ENCODE peak calls at places on chromosomes 1 and 21, in eight cellular contexts. One of them, this sample, is unnamed.

GRCh38 chr21:28142692-28143091 is 850.0 kb downstream of the LTN1 start:
- DNase-seq in stimulated activated CD8-positive, alpha-beta memory T cell treated with anti-CD3 and anti-CD28 coated beads, Interleukin-4, amount 100 ng/mL, for 1 hour: no peak
- DNase-seq in activated CD8-positive, alpha-beta T cell treated with anti-CD3 and anti-CD28 coated beads for 36 hours: no peak
- DNase-seq in thoracic aorta: no peak
- DNase-seq in Daoy: peak
- DNase-seq in neural crest cell: no peak
- DNase-seq in Peyer's patch: no peak
- DNase-seq in stomach: no peak
- DNase-seq in this sample: no peak

GRCh38 chr21:32328595-32328994 is 29.9 kb downstream of the MRAP start:
- DNase-seq in stimulated activated CD8-positive, alpha-beta memory T cell treated with anti-CD3 and anti-CD28 coated beads, Interleukin-4, amount 100 ng/mL, for 1 hour: no peak
- DNase-seq in activated CD8-positive, alpha-beta T cell treated with anti-CD3 and anti-CD28 coated beads for 36 hours: no peak
- DNase-seq in thoracic aorta: no peak
- DNase-seq in Daoy: no peak
- DNase-seq in neural crest cell: no peak
- DNase-seq in Peyer's patch: no peak
- DNase-seq in stomach: no peak
- DNase-seq in this sample: no peak

GRCh38 chr1:214518387-214518786 is 33.0 kb downstream of the PTPN14 start:
- DNase-seq in stimulated activated CD8-positive, alpha-beta memory T cell treated with anti-CD3 and anti-CD28 coated beads, Interleukin-4, amount 100 ng/mL, for 1 hour: no peak
- DNase-seq in activated CD8-positive, alpha-beta T cell treated with anti-CD3 and anti-CD28 coated beads for 36 hours: no peak
- DNase-seq in thoracic aorta: no peak
- DNase-seq in Daoy: peak
- DNase-seq in neural crest cell: no peak
- DNase-seq in Peyer's patch: no peak
- DNase-seq in stomach: no peak
- DNase-seq in this sample: no peak

GRCh38 chr1:207059881-207060280 is 6.8 kb downstream of the PFKFB2 start:
- DNase-seq in stimulated activated CD8-positive, alpha-beta memory T cell treated with anti-CD3 and anti-CD28 coated beads, Interleukin-4, amount 100 ng/mL, for 1 hour: no peak
- DNase-seq in activated CD8-positive, alpha-beta T cell treated with anti-CD3 and anti-CD28 coated beads for 36 hours: no peak
- DNase-seq in thoracic aorta: no peak
- DNase-seq in Daoy: no peak
- DNase-seq in neural crest cell: no peak
- DNase-seq in Peyer's patch: no peak
- DNase-seq in stomach: no peak
- DNase-seq in this sample: no peak

GRCh38 chr1:39391741-39392679 is 99.4 kb upstream of the BMP8A start:
- DNase-seq in stimulated activated CD8-positive, alpha-beta memory T cell treated with anti-CD3 and anti-CD28 coated beads, Interleukin-4, amount 100 ng/mL, for 1 hour: no peak
- DNase-seq in activated CD8-positive, alpha-beta T cell treated with anti-CD3 and anti-CD28 coated beads for 36 hours: no peak
- DNase-seq in thoracic aorta: no peak
- DNase-seq in Daoy: peak
- DNase-seq in neural crest cell: no peak
- DNase-seq in Peyer's patch: no peak
- DNase-seq in stomach: no peak
- DNase-seq in this sample: no peak

GRCh38 chr1:206081811-206082210 is 28.8 kb downstream of the RHEX start:
- DNase-seq in stimulated activated CD8-positive, alpha-beta memory T cell treated with anti-CD3 and anti-CD28 coated beads, Interleukin-4, amount 100 ng/mL, for 1 hour: no peak
- DNase-seq in activated CD8-positive, alpha-beta T cell treated with anti-CD3 and anti-CD28 coated beads for 36 hours: no peak
- DNase-seq in thoracic aorta: no peak
- DNase-seq in Daoy: no peak
- DNase-seq in neural crest cell: no peak
- DNase-seq in Peyer's patch: no peak
- DNase-seq in stomach: peak
- DNase-seq in this sample: no peak

GRCh38 chr1:60621524-60621923 is 460.8 kb upstream of the NFIA start:
- DNase-seq in stimulated activated CD8-positive, alpha-beta memory T cell treated with anti-CD3 and anti-CD28 coated beads, Interleukin-4, amount 100 ng/mL, for 1 hour: no peak
- DNase-seq in activated CD8-positive, alpha-beta T cell treated with anti-CD3 and anti-CD28 coated beads for 36 hours: no peak
- DNase-seq in thoracic aorta: no peak
- DNase-seq in Daoy: no peak
- DNase-seq in neural crest cell: peak
- DNase-seq in Peyer's patch: no peak
- DNase-seq in stomach: peak
- DNase-seq in this sample: no peak

GRCh38 chr1:36327421-36328087 is 4.1 kb upstream of the EVA1B start:
- DNase-seq in stimulated activated CD8-positive, alpha-beta memory T cell treated with anti-CD3 and anti-CD28 coated beads, Interleukin-4, amount 100 ng/mL, for 1 hour: no peak
- DNase-seq in activated CD8-positive, alpha-beta T cell treated with anti-CD3 and anti-CD28 coated beads for 36 hours: no peak
- DNase-seq in thoracic aorta: no peak
- DNase-seq in Daoy: peak
- DNase-seq in neural crest cell: no peak
- DNase-seq in Peyer's patch: no peak
- DNase-seq in stomach: no peak
- DNase-seq in this sample: no peak

GRCh38 chr1:234756857-234757256 is 146.9 kb upstream of the IRF2BP2 start:
- DNase-seq in stimulated activated CD8-positive, alpha-beta memory T cell treated with anti-CD3 and anti-CD28 coated beads, Interleukin-4, amount 100 ng/mL, for 1 hour: no peak
- DNase-seq in activated CD8-positive, alpha-beta T cell treated with anti-CD3 and anti-CD28 coated beads for 36 hours: no peak
- DNase-seq in thoracic aorta: no peak
- DNase-seq in Daoy: no peak
- DNase-seq in neural crest cell: no peak
- DNase-seq in Peyer's patch: no peak
- DNase-seq in stomach: no peak
- DNase-seq in this sample: no peak

GRCh38 chr1:103529746-103530145 is 4.2 kb downstream of the RNPC3 start:
- DNase-seq in stimulated activated CD8-positive, alpha-beta memory T cell treated with anti-CD3 and anti-CD28 coated beads, Interleukin-4, amount 100 ng/mL, for 1 hour: no peak
- DNase-seq in activated CD8-positive, alpha-beta T cell treated with anti-CD3 and anti-CD28 coated beads for 36 hours: peak
- DNase-seq in thoracic aorta: no peak
- DNase-seq in Daoy: peak
- DNase-seq in neural crest cell: no peak
- DNase-seq in Peyer's patch: no peak
- DNase-seq in stomach: no peak
- DNase-seq in this sample: no peak

GRCh38 chr1:232655041-232655745 is 25.3 kb upstream of the SIPA1L2 start:
- DNase-seq in stimulated activated CD8-positive, alpha-beta memory T cell treated with anti-CD3 and anti-CD28 coated beads, Interleukin-4, amount 100 ng/mL, for 1 hour: no peak
- DNase-seq in activated CD8-positive, alpha-beta T cell treated with anti-CD3 and anti-CD28 coated beads for 36 hours: no peak
- DNase-seq in thoracic aorta: no peak
- DNase-seq in Daoy: peak
- DNase-seq in neural crest cell: no peak
- DNase-seq in Peyer's patch: no peak
- DNase-seq in stomach: no peak
- DNase-seq in this sample: no peak

GRCh38 chr1:35605071-35605881 is 32.2 kb downstream of the TFAP2E start:
- DNase-seq in stimulated activated CD8-positive, alpha-beta memory T cell treated with anti-CD3 and anti-CD28 coated beads, Interleukin-4, amount 100 ng/mL, for 1 hour: no peak
- DNase-seq in activated CD8-positive, alpha-beta T cell treated with anti-CD3 and anti-CD28 coated beads for 36 hours: no peak
- DNase-seq in thoracic aorta: no peak
- DNase-seq in Daoy: no peak
- DNase-seq in neural crest cell: no peak
- DNase-seq in Peyer's patch: no peak
- DNase-seq in stomach: no peak
- DNase-seq in this sample: no peak

GRCh38 chr1:12572506-12572905 is 45.5 kb downstream of the DHRS3 start:
- DNase-seq in stimulated activated CD8-positive, alpha-beta memory T cell treated with anti-CD3 and anti-CD28 coated beads, Interleukin-4, amount 100 ng/mL, for 1 hour: no peak
- DNase-seq in activated CD8-positive, alpha-beta T cell treated with anti-CD3 and anti-CD28 coated beads for 36 hours: no peak
- DNase-seq in thoracic aorta: no peak
- DNase-seq in Daoy: peak
- DNase-seq in neural crest cell: no peak
- DNase-seq in Peyer's patch: no peak
- DNase-seq in stomach: no peak
- DNase-seq in this sample: no peak

GRCh38 chr1:226274138-226274537 is 34.8 kb downstream of the LIN9 start:
- DNase-seq in stimulated activated CD8-positive, alpha-beta memory T cell treated with anti-CD3 and anti-CD28 coated beads, Interleukin-4, amount 100 ng/mL, for 1 hour: no peak
- DNase-seq in activated CD8-positive, alpha-beta T cell treated with anti-CD3 and anti-CD28 coated beads for 36 hours: no peak
- DNase-seq in thoracic aorta: no peak
- DNase-seq in Daoy: no peak
- DNase-seq in neural crest cell: no peak
- DNase-seq in Peyer's patch: no peak
- DNase-seq in stomach: no peak
- DNase-seq in this sample: no peak

GRCh38 chr21:16821588-16821987 is 691.3 kb upstream of the CXADR start:
- DNase-seq in stimulated activated CD8-positive, alpha-beta memory T cell treated with anti-CD3 and anti-CD28 coated beads, Interleukin-4, amount 100 ng/mL, for 1 hour: no peak
- DNase-seq in activated CD8-positive, alpha-beta T cell treated with anti-CD3 and anti-CD28 coated beads for 36 hours: no peak
- DNase-seq in thoracic aorta: no peak
- DNase-seq in Daoy: no peak
- DNase-seq in neural crest cell: no peak
- DNase-seq in Peyer's patch: no peak
- DNase-seq in stomach: no peak
- DNase-seq in this sample: no peak

GRCh38 chr1:12665511-12665910 is 21.6 kb downstream of the AADACL4 start:
- DNase-seq in stimulated activated CD8-positive, alpha-beta memory T cell treated with anti-CD3 and anti-CD28 coated beads, Interleukin-4, amount 100 ng/mL, for 1 hour: no peak
- DNase-seq in activated CD8-positive, alpha-beta T cell treated with anti-CD3 and anti-CD28 coated beads for 36 hours: no peak
- DNase-seq in thoracic aorta: no peak
- DNase-seq in Daoy: no peak
- DNase-seq in neural crest cell: no peak
- DNase-seq in Peyer's patch: no peak
- DNase-seq in stomach: no peak
- DNase-seq in this sample: no peak

GRCh38 chr1:228735871-228736586 is 750 bp downstream of the RHOU start:
- DNase-seq in stimulated activated CD8-positive, alpha-beta memory T cell treated with anti-CD3 and anti-CD28 coated beads, Interleukin-4, amount 100 ng/mL, for 1 hour: no peak
- DNase-seq in activated CD8-positive, alpha-beta T cell treated with anti-CD3 and anti-CD28 coated beads for 36 hours: peak
- DNase-seq in thoracic aorta: no peak
- DNase-seq in Daoy: peak
- DNase-seq in neural crest cell: peak
- DNase-seq in Peyer's patch: no peak
- DNase-seq in stomach: peak
- DNase-seq in this sample: no peak

This sample was measured in naive thymus-derived CD8-positive, alpha-beta T cell.